ENCODE peak calls at places on chromosomes 4 and X, in six cellular contexts. One of them, this sample, is unnamed.

GRCh38 chr4:3430524-3430923 is 11.2 kb upstream of the HGFAC start:
- DNase-seq in CD8-positive, alpha-beta memory T cell: no peak
- DNase-seq in adrenal gland: no peak
- DNase-seq in substantia nigra: no peak
- DNase-seq in upper lobe of right lung: no peak
- DNase-seq in A549: no peak
- DNase-seq in this sample: no peak

GRCh38 chr4:108877821-108878220 is 115.0 kb upstream of the ETNPPL start:
- DNase-seq in CD8-positive, alpha-beta memory T cell: no peak
- DNase-seq in adrenal gland: no peak
- DNase-seq in substantia nigra: no peak
- DNase-seq in upper lobe of right lung: no peak
- DNase-seq in A549: no peak
- DNase-seq in this sample: no peak

GRCh38 chrX:75086731-75087195 is 69.3 kb downstream of the ABCB7 start:
- DNase-seq in CD8-positive, alpha-beta memory T cell: no peak
- DNase-seq in adrenal gland: no peak
- DNase-seq in substantia nigra: peak
- DNase-seq in upper lobe of right lung: no peak
- DNase-seq in A549: no peak
- DNase-seq in this sample: no peak

GRCh38 chrX:9416562-9417319 is 48.1 kb upstream of the TBL1X start:
- DNase-seq in CD8-positive, alpha-beta memory T cell: no peak
- DNase-seq in adrenal gland: no peak
- DNase-seq in substantia nigra: no peak
- DNase-seq in upper lobe of right lung: no peak
- DNase-seq in A549: no peak
- DNase-seq in this sample: no peak

GRCh38 chr4:124936427-124936826 is 223.9 kb upstream of the ANKRD50 start:
- DNase-seq in CD8-positive, alpha-beta memory T cell: no peak
- DNase-seq in adrenal gland: no peak
- DNase-seq in substantia nigra: no peak
- DNase-seq in upper lobe of right lung: no peak
- DNase-seq in A549: no peak
- DNase-seq in this sample: peak

GRCh38 chr4:82842593-82842992 is 44.0 kb upstream of the SCD5 start:
- DNase-seq in CD8-positive, alpha-beta memory T cell: no peak
- DNase-seq in adrenal gland: no peak
- DNase-seq in substantia nigra: no peak
- DNase-seq in upper lobe of right lung: no peak
- DNase-seq in A549: peak
- DNase-seq in this sample: no peak

GRCh38 chrX:331145-331771 is 12.7 kb upstream of the GTPBP6 start:
- DNase-seq in CD8-positive, alpha-beta memory T cell: no peak
- DNase-seq in adrenal gland: no peak
- DNase-seq in substantia nigra: peak
- DNase-seq in upper lobe of right lung: peak
- DNase-seq in A549: no peak
- DNase-seq in this sample: no peak

GRCh38 chrX:47501226-47502071 is 18.4 kb upstream of the ZNF41 start:
- DNase-seq in CD8-positive, alpha-beta memory T cell: no peak
- DNase-seq in adrenal gland: no peak
- DNase-seq in substantia nigra: no peak
- DNase-seq in upper lobe of right lung: no peak
- DNase-seq in A549: no peak
- DNase-seq in this sample: no peak

GRCh38 chr4:124212835-124213640 is 499.5 kb downstream of the ANKRD50 start:
- DNase-seq in CD8-positive, alpha-beta memory T cell: no peak
- DNase-seq in adrenal gland: no peak
- DNase-seq in substantia nigra: no peak
- DNase-seq in upper lobe of right lung: no peak
- DNase-seq in A549: no peak
- DNase-seq in this sample: peak

GRCh38 chr4:53592686-53593641 is 1.7 kb upstream of the LNX1 start:
- DNase-seq in CD8-positive, alpha-beta memory T cell: no peak
- DNase-seq in adrenal gland: peak
- DNase-seq in substantia nigra: no peak
- DNase-seq in upper lobe of right lung: peak
- DNase-seq in A549: peak
- DNase-seq in this sample: peak

GRCh38 chr4:2843909-2844584 is 403 bp downstream of the ADD1 start:
- DNase-seq in CD8-positive, alpha-beta memory T cell: no peak
- DNase-seq in adrenal gland: peak
- DNase-seq in substantia nigra: no peak
- DNase-seq in upper lobe of right lung: peak
- DNase-seq in A549: peak
- DNase-seq in this sample: peak

GRCh38 chrX:136032370-136032769 is 47.1 kb downstream of the SLC9A6 start:
- DNase-seq in CD8-positive, alpha-beta memory T cell: no peak
- DNase-seq in adrenal gland: no peak
- DNase-seq in substantia nigra: no peak
- DNase-seq in upper lobe of right lung: no peak
- DNase-seq in A549: no peak
- DNase-seq in this sample: no peak

GRCh38 chr4:31023109-31023508 is 302.9 kb downstream of the PCDH7 start:
- DNase-seq in CD8-positive, alpha-beta memory T cell: no peak
- DNase-seq in adrenal gland: no peak
- DNase-seq in substantia nigra: no peak
- DNase-seq in upper lobe of right lung: no peak
- DNase-seq in A549: no peak
- DNase-seq in this sample: no peak

GRCh38 chr4:2341261-2341841 is 77.1 kb downstream of the ZFYVE28 start:
- DNase-seq in CD8-positive, alpha-beta memory T cell: no peak
- DNase-seq in adrenal gland: peak
- DNase-seq in substantia nigra: no peak
- DNase-seq in upper lobe of right lung: peak
- DNase-seq in A549: no peak
- DNase-seq in this sample: peak

GRCh38 chr4:147991543-147992295 is 259.8 kb downstream of the ARHGAP10 start:
- DNase-seq in CD8-positive, alpha-beta memory T cell: no peak
- DNase-seq in adrenal gland: no peak
- DNase-seq in substantia nigra: no peak
- DNase-seq in upper lobe of right lung: no peak
- DNase-seq in A549: no peak
- DNase-seq in this sample: no peak

GRCh38 chr4:188780028-188780427 is 640.8 kb downstream of the TRIML1 start:
- DNase-seq in CD8-positive, alpha-beta memory T cell: no peak
- DNase-seq in adrenal gland: no peak
- DNase-seq in substantia nigra: no peak
- DNase-seq in upper lobe of right lung: no peak
- DNase-seq in A549: no peak
- DNase-seq in this sample: no peak

GRCh38 chr4:2791518-2792395 is 1.1 kb upstream of the SH3BP2 start:
- DNase-seq in CD8-positive, alpha-beta memory T cell: no peak
- DNase-seq in adrenal gland: no peak
- DNase-seq in substantia nigra: no peak
- DNase-seq in upper lobe of right lung: no peak
- DNase-seq in A549: no peak
- DNase-seq in this sample: peak

GRCh38 chrX:10014462-10015373 is 47.6 kb downstream of the CLDN34 start:
- DNase-seq in CD8-positive, alpha-beta memory T cell: peak
- DNase-seq in adrenal gland: peak
- DNase-seq in substantia nigra: peak
- DNase-seq in upper lobe of right lung: peak
- DNase-seq in A549: peak
- DNase-seq in this sample: peak

GRCh38 chrX:153876112-153876491 is 9.9 kb downstream of the L1CAM start:
- DNase-seq in CD8-positive, alpha-beta memory T cell: no peak
- DNase-seq in adrenal gland: no peak
- DNase-seq in substantia nigra: no peak
- DNase-seq in upper lobe of right lung: no peak
- DNase-seq in A549: no peak
- DNase-seq in this sample: no peak

GRCh38 chr4:10077492-10078335 is 38.9 kb downstream of the WDR1 start:
- DNase-seq in CD8-positive, alpha-beta memory T cell: no peak
- DNase-seq in adrenal gland: peak
- DNase-seq in substantia nigra: no peak
- DNase-seq in upper lobe of right lung: peak
- DNase-seq in A549: no peak
- DNase-seq in this sample: peak

GRCh38 chr4:84177831-84178230 is 321.3 kb downstream of the NKX6-1 start:
- DNase-seq in CD8-positive, alpha-beta memory T cell: no peak
- DNase-seq in adrenal gland: no peak
- DNase-seq in substantia nigra: no peak
- DNase-seq in upper lobe of right lung: no peak
- DNase-seq in A549: no peak
- DNase-seq in this sample: no peak

GRCh38 chr4:54025582-54025981 is 38.8 kb downstream of the CHIC2 start:
- DNase-seq in CD8-positive, alpha-beta memory T cell: no peak
- DNase-seq in adrenal gland: no peak
- DNase-seq in substantia nigra: no peak
- DNase-seq in upper lobe of right lung: no peak
- DNase-seq in A549: no peak
- DNase-seq in this sample: no peak

GRCh38 chrX:30308263-30309138 is 689 bp downstream of the NR0B1 start:
- DNase-seq in CD8-positive, alpha-beta memory T cell: no peak
- DNase-seq in adrenal gland: peak
- DNase-seq in substantia nigra: no peak
- DNase-seq in upper lobe of right lung: no peak
- DNase-seq in A549: peak
- DNase-seq in this sample: no peak

GRCh38 chr4:73929285-73929684 is 52.5 kb downstream of the PF4 start:
- DNase-seq in CD8-positive, alpha-beta memory T cell: no peak
- DNase-seq in adrenal gland: no peak
- DNase-seq in substantia nigra: no peak
- DNase-seq in upper lobe of right lung: no peak
- DNase-seq in A549: no peak
- DNase-seq in this sample: no peak

GRCh38 chrX:40748977-40749376 is 13.6 kb upstream of the MED14 start:
- DNase-seq in CD8-positive, alpha-beta memory T cell: no peak
- DNase-seq in adrenal gland: no peak
- DNase-seq in substantia nigra: no peak
- DNase-seq in upper lobe of right lung: no peak
- DNase-seq in A549: no peak
- DNase-seq in this sample: no peak

GRCh38 chr4:95050980-95051688 is 293.4 kb downstream of the BMPR1B start:
- DNase-seq in CD8-positive, alpha-beta memory T cell: no peak
- DNase-seq in adrenal gland: peak
- DNase-seq in substantia nigra: no peak
- DNase-seq in upper lobe of right lung: no peak
- DNase-seq in A549: peak
- DNase-seq in this sample: no peak

GRCh38 chr4:179719766-179720470 is 2277.7 kb upstream of the AGA start:
- DNase-seq in CD8-positive, alpha-beta memory T cell: no peak
- DNase-seq in adrenal gland: no peak
- DNase-seq in substantia nigra: no peak
- DNase-seq in upper lobe of right lung: no peak
- DNase-seq in A549: no peak
- DNase-seq in this sample: no peak

GRCh38 chrX:16785247-16786138 is 773 bp upstream of the TXLNG start:
- DNase-seq in CD8-positive, alpha-beta memory T cell: no peak
- DNase-seq in adrenal gland: peak
- DNase-seq in substantia nigra: no peak
- DNase-seq in upper lobe of right lung: no peak
- DNase-seq in A549: no peak
- DNase-seq in this sample: peak

GRCh38 chrX:45842207-45842900 is 641.7 kb upstream of the DIPK2B start:
- DNase-seq in CD8-positive, alpha-beta memory T cell: no peak
- DNase-seq in adrenal gland: no peak
- DNase-seq in substantia nigra: no peak
- DNase-seq in upper lobe of right lung: no peak
- DNase-seq in A549: no peak
- DNase-seq in this sample: no peak

DNA sequence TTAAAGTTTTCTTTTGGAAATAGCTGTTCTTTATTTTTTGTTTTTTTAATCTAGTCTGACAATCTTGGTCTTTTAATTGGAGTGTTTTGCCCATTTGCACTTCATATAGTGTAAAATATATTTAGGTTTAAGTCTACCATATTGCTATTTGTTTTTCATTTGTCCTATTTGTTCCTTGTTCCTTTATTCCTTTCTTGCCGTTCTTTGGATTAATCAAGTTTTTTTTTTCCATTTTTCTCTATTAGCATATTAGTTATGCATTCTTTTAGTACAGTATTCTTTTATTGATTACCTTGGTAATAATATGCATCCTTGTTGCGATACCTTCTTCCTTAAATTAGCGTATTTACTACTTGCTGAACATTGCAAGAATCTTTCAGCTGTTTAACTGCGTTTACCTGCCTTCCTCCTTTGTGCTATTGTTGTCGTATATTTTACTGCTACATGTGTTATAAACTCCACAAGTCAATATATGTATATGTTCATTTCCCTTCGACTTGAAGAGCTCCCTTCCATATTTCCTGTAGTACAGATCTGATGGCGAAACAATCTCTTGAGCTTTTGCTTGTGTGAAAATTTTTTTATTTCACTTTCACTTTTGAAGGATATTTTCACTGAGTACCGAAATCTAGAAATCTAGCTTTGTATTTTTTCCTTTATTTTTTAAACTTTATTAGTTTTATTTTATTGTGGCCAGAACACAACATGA is 23.9 kb upstream of the RNF212 start:
- DNase-seq in CD8-positive, alpha-beta memory T cell: peak
- DNase-seq in adrenal gland: no peak
- DNase-seq in substantia nigra: no peak
- DNase-seq in upper lobe of right lung: no peak
- DNase-seq in A549: no peak
- DNase-seq in this sample: no peak
- H3K27ac ChIP-seq in CD8-positive, alpha-beta memory T cell: no peak
- H3K27ac ChIP-seq in adrenal gland: no peak
- H3K27ac ChIP-seq in substantia nigra: no peak
- H3K27ac ChIP-seq in upper lobe of right lung: peak
- H3K27ac ChIP-seq in A549: no peak
- H3K27ac ChIP-seq in this sample: no peak

GRCh38 chr4:75777589-75777988 is 53.2 kb downstream of the USO1 start:
- DNase-seq in CD8-positive, alpha-beta memory T cell: no peak
- DNase-seq in adrenal gland: no peak
- DNase-seq in substantia nigra: no peak
- DNase-seq in upper lobe of right lung: no peak
- DNase-seq in A549: no peak
- DNase-seq in this sample: no peak
- H3K27ac ChIP-seq in CD8-positive, alpha-beta memory T cell: no peak
- H3K27ac ChIP-seq in adrenal gland: no peak
- H3K27ac ChIP-seq in substantia nigra: no peak
- H3K27ac ChIP-seq in upper lobe of right lung: no peak
- H3K27ac ChIP-seq in A549: no peak
- H3K27ac ChIP-seq in this sample: no peak

GRCh38 chrX:65644621-65645287 is 22.7 kb upstream of the MSN start:
- DNase-seq in CD8-positive, alpha-beta memory T cell: no peak
- DNase-seq in adrenal gland: peak
- DNase-seq in substantia nigra: peak
- DNase-seq in upper lobe of right lung: peak
- DNase-seq in A549: peak
- DNase-seq in this sample: peak
- H3K27ac ChIP-seq in CD8-positive, alpha-beta memory T cell: no peak
- H3K27ac ChIP-seq in adrenal gland: no peak
- H3K27ac ChIP-seq in substantia nigra: peak
- H3K27ac ChIP-seq in upper lobe of right lung: peak
- H3K27ac ChIP-seq in A549: peak
- H3K27ac ChIP-seq in this sample: peak

DNA sequence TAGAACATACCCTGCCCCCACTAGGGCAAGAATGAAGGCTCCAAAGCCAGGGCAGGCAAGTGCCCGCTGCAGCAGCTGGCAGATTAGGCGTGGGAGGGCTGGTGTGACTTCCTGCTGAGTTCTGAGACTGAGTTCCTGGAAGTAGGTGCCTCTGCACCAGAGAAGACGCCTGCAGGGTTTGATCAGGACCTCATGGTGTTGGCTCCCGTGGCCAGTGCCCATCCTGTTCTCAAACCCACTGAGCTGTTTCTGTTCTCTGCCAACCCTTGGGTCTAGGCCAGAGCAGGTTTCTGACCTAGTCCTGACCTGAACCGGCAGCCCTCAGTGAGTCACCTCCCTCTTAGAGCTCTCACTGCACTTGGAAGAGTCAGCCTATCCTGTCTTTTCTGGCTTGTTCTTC is 220.7 kb downstream of the HS6ST2 start:
- DNase-seq in CD8-positive, alpha-beta memory T cell: peak
- DNase-seq in adrenal gland: peak
- DNase-seq in substantia nigra: no peak
- DNase-seq in upper lobe of right lung: no peak
- DNase-seq in A549: no peak
- DNase-seq in this sample: peak
- H3K27ac ChIP-seq in CD8-positive, alpha-beta memory T cell: no peak
- H3K27ac ChIP-seq in adrenal gland: no peak
- H3K27ac ChIP-seq in substantia nigra: no peak
- H3K27ac ChIP-seq in upper lobe of right lung: no peak
- H3K27ac ChIP-seq in A549: no peak
- H3K27ac ChIP-seq in this sample: no peak

This sample was measured in pancreas.